ENCODE peak calls at places on chromosomes 11 and 22, in nine cellular contexts. G, J, K, R, B, N, L, M and C are unnamed samples.
A peak's percentile ranks its signal among the peaks of the same experiment; 100 is the strongest.

GRCh38 chr11:88553204-88553603 is 215.7 kb upstream of the CTSC start:
- DNase-seq in J (peak; percentile 19), K (no peak), L (no peak), G (no peak), B (no peak), R (peak; percentile 22), N (no peak), M (no peak), C (no peak)

GRCh38 chr22:30046716-30047363 is 33.4 kb upstream of the HORMAD2 start:
- DNase-seq in J (no peak), R (no peak), K (no peak), N (no peak), G (no peak), M (no peak), B (no peak), L (no peak), C (no peak)

GRCh38 chr11:66866007-66866406 is 9.1 kb downstream of the LRFN4 start:
- DNase-seq in L (no peak), K (no peak), N (no peak), R (no peak), M (no peak), B (no peak), J (no peak), G (no peak), C (no peak)

GRCh38 chr11:359181-359714 is 10.1 kb upstream of the B4GALNT4 start:
- DNase-seq in G (no peak), R (no peak), M (no peak), N (no peak), L (peak; percentile 73), J (no peak), B (no peak), K (no peak), C (no peak)

GRCh38 chr11:12727556-12728070 is 53.4 kb downstream of the TEAD1 start:
- DNase-seq in L (no peak), B (no peak), R (no peak), J (peak; percentile 72), N (no peak), M (no peak), G (no peak), K (no peak), C (no peak)

GRCh38 chr11:80165763-80166162 is 724.9 kb upstream of the TENM4 start:
- DNase-seq in J (no peak), L (no peak), G (no peak), K (no peak), N (no peak), M (no peak), B (no peak), R (no peak), C (no peak)

GRCh38 chr22:37824674-37825641 is 1.8 kb downstream of the GALR3 start:
- DNase-seq in K (no peak), L (no peak), R (no peak), N (no peak), M (no peak), G (no peak), B (no peak), J (no peak), C (no peak)

GRCh38 chr11:131899954-131900580 is 529.7 kb downstream of the NTM start:
- DNase-seq in B (no peak), K (no peak), R (no peak), G (no peak), N (no peak), L (no peak), M (no peak), J (no peak), C (no peak)

GRCh38 chr11:26144309-26144690 is 187.6 kb upstream of the ANO3 start:
- DNase-seq in R (no peak), K (no peak), N (no peak), B (no peak), L (no peak), M (no peak), J (no peak), G (no peak), C (no peak)

GRCh38 chr11:100681064-100681502 is 6.0 kb upstream of the ARHGAP42 start:
- DNase-seq in J (peak; percentile 8), N (no peak), M (peak; percentile 62), K (no peak), L (no peak), B (no peak), R (peak; percentile 15), G (no peak), C (peak; percentile 11)

GRCh38 chr11:47961383-47961782 is 19.0 kb upstream of the PTPRJ start:
- DNase-seq in L (no peak), G (no peak), M (no peak), K (no peak), J (no peak), B (no peak), R (no peak), N (no peak), C (no peak)

GRCh38 chr22:30882974-30883533 is 85.5 kb downstream of the MORC2 start:
- DNase-seq in J (no peak), G (no peak), N (no peak), L (peak; percentile 49), K (no peak), B (no peak), M (no peak), R (no peak), C (no peak)

GRCh38 chr22:37454857-37455686 is 27.8 kb upstream of the ELFN2 start:
- DNase-seq in L (no peak), M (no peak), G (no peak), B (no peak), R (no peak), K (no peak), N (no peak), J (peak; percentile 90), C (no peak)

GRCh38 chr22:49048591-49048990 is 779.1 kb downstream of the BRD1 start:
- DNase-seq in K (no peak), N (no peak), M (no peak), R (no peak), L (peak; percentile 70), J (no peak), G (no peak), B (no peak), C (no peak)

GRCh38 chr22:45828836-45829235 is 148.1 kb downstream of the WNT7B start:
- DNase-seq in L (no peak), M (no peak), J (no peak), G (no peak), R (no peak), N (no peak), B (no peak), K (no peak), C (no peak)

GRCh38 chr11:134047586-134047999 is 21.3 kb upstream of the JAM3 start:
- DNase-seq in B (no peak), K (no peak), R (peak; percentile 94), N (no peak), M (no peak), G (no peak), L (peak; percentile 95), J (peak; percentile 93), C (no peak)

GRCh38 chr11:1193326-1194230 is 29.3 kb upstream of the MUC5B start:
- DNase-seq in K (no peak), B (no peak), N (no peak), R (no peak), L (peak; percentile 81), J (no peak), G (no peak), M (no peak), C (no peak)

GRCh38 chr11:20002312-20003216 is 157.7 kb downstream of the DBX1 start:
- DNase-seq in K (no peak), R (no peak), G (no peak), B (no peak), L (no peak), J (no peak), N (no peak), M (no peak), C (no peak)

GRCh38 chr11:103529217-103529684 is 420.0 kb downstream of the DYNC2H1 start:
- DNase-seq in L (no peak), R (peak; percentile 85), N (no peak), B (no peak), M (no peak), K (no peak), G (no peak), J (peak; percentile 63), C (no peak)

GRCh38 chr11:60859616-60860250 is 4.0 kb upstream of the PTGDR2 start:
- DNase-seq in R (no peak), M (no peak), N (no peak), G (no peak), J (no peak), L (peak; percentile 28), B (no peak), K (peak; percentile 57), C (peak; percentile 20)

GRCh38 chr11:503179-503981 is 3.7 kb downstream of the RNH1 start:
- DNase-seq in B (no peak), K (peak; percentile 56), M (no peak), G (no peak), J (peak; percentile 76), N (no peak), L (peak; percentile 89), R (peak; percentile 23), C (peak; percentile 86)

GRCh38 chr22:30435674-30436126 is 10.1 kb downstream of the MTFP1 start:
- DNase-seq in M (no peak), K (no peak), N (peak; percentile 92), J (no peak), G (no peak), R (no peak), L (no peak), B (peak; percentile 76), C (no peak)

GRCh38 chr22:17218341-17218740 is 894 bp downstream of the ADA2 start:
- DNase-seq in L (no peak), G (no peak), B (no peak), N (no peak), K (no peak), J (no peak), R (no peak), M (no peak), C (no peak)

GRCh38 chr11:83025267-83025704 is 46.4 kb downstream of the RAB30 start:
- DNase-seq in G (no peak), M (no peak), L (no peak), K (peak; percentile 77), N (no peak), R (no peak), B (no peak), J (no peak), C (no peak)

GRCh38 chr11:47245586-47246357 is 2.8 kb downstream of the ACP2 start:
- DNase-seq in R (no peak), M (no peak), J (no peak), L (no peak), N (no peak), G (no peak), B (no peak), K (no peak), C (no peak)

GRCh38 chr11:133907841-133908241 is 48.9 kb downstream of the IGSF9B start:
- DNase-seq in L (no peak), K (no peak), B (no peak), R (no peak), G (no peak), J (no peak), M (no peak), N (no peak), C (no peak)

GRCh38 chr11:8772571-8772970 is 90.0 kb downstream of the RPL27A start:
- DNase-seq in R (no peak), J (no peak), N (no peak), M (no peak), L (no peak), K (no peak), B (no peak), G (no peak), C (no peak)

GRCh38 chr22:50261615-50262459 is at the start of gene MAPK12:
- DNase-seq in B (no peak), R (no peak), J (peak; percentile 28), K (no peak), G (no peak), N (no peak), M (no peak), L (no peak), C (no peak)

GRCh38 chr11:115974703-115975102 is 470.5 kb upstream of the CADM1 start:
- DNase-seq in K (no peak), J (no peak), L (no peak), G (no peak), R (no peak), M (no peak), N (no peak), B (no peak), C (no peak)

GRCh38 chr11:91972665-91973266 is 251.9 kb upstream of the FAT3 start:
- DNase-seq in J (no peak), L (no peak), G (no peak), K (no peak), N (no peak), R (no peak), M (no peak), B (no peak), C (no peak)

GRCh38 chr11:86784247-86784681 is 16.1 kb upstream of the PRSS23 start:
- DNase-seq in M (no peak), J (peak; percentile 16), L (no peak), G (no peak), B (no peak), K (no peak), R (no peak), N (no peak), C (no peak)